ENCODE peak calls at places on chromosome 16, in nine cellular contexts. One of them, this sample, is unnamed.

GRCh38 chr16:56990407-56991286 is 1.3 kb downstream of the NLRC5 start:
- DNase-seq in AG10803: no peak
- DNase-seq in NCI-H1436: no peak
- DNase-seq in stimulated activated CD8-positive, alpha-beta memory T cell treated with anti-CD3 and anti-CD28 coated beads, Interleukin-2, amount 100 ng/mL, for 1 hour: no peak
- DNase-seq in NCI-H1092 treated with DMSO at 0.1 percent for 48 hours: no peak
- DNase-seq in NCI-H460: no peak
- DNase-seq in tibial nerve: no peak
- DNase-seq in fibroblast of lung: no peak
- DNase-seq in naive thymus-derived CD4-positive, alpha-beta T cell: no peak
- DNase-seq in this sample: no peak

GRCh38 chr16:53099318-53100130 is 44.7 kb downstream of the CHD9 start:
- DNase-seq in naive thymus-derived CD4-positive, alpha-beta T cell: peak
- DNase-seq in fibroblast of lung: peak
- DNase-seq in tibial nerve: peak
- DNase-seq in NCI-H460: peak
- DNase-seq in NCI-H1092 treated with DMSO at 0.1 percent for 48 hours: peak
- DNase-seq in stimulated activated CD8-positive, alpha-beta memory T cell treated with anti-CD3 and anti-CD28 coated beads, Interleukin-2, amount 100 ng/mL, for 1 hour: no peak
- DNase-seq in NCI-H1436: peak
- DNase-seq in AG10803: peak
- DNase-seq in this sample: peak

GRCh38 chr16:83027973-83028372 is 401.2 kb downstream of the CDH13 start:
- DNase-seq in naive thymus-derived CD4-positive, alpha-beta T cell: no peak
- DNase-seq in fibroblast of lung: no peak
- DNase-seq in AG10803: no peak
- DNase-seq in NCI-H1092 treated with DMSO at 0.1 percent for 48 hours: no peak
- DNase-seq in stimulated activated CD8-positive, alpha-beta memory T cell treated with anti-CD3 and anti-CD28 coated beads, Interleukin-2, amount 100 ng/mL, for 1 hour: no peak
- DNase-seq in NCI-H460: no peak
- DNase-seq in tibial nerve: no peak
- DNase-seq in NCI-H1436: no peak
- DNase-seq in this sample: no peak

GRCh38 chr16:19005561-19006445 is 22.1 kb downstream of the TMC7 start:
- DNase-seq in tibial nerve: peak
- DNase-seq in stimulated activated CD8-positive, alpha-beta memory T cell treated with anti-CD3 and anti-CD28 coated beads, Interleukin-2, amount 100 ng/mL, for 1 hour: no peak
- DNase-seq in AG10803: peak
- DNase-seq in fibroblast of lung: peak
- DNase-seq in NCI-H460: peak
- DNase-seq in NCI-H1092 treated with DMSO at 0.1 percent for 48 hours: no peak
- DNase-seq in NCI-H1436: no peak
- DNase-seq in naive thymus-derived CD4-positive, alpha-beta T cell: no peak
- DNase-seq in this sample: peak

GRCh38 chr16:30003670-30004423 is 7.0 kb downstream of the DOC2A start:
- DNase-seq in NCI-H1092 treated with DMSO at 0.1 percent for 48 hours: peak
- DNase-seq in naive thymus-derived CD4-positive, alpha-beta T cell: no peak
- DNase-seq in NCI-H460: no peak
- DNase-seq in fibroblast of lung: no peak
- DNase-seq in NCI-H1436: no peak
- DNase-seq in stimulated activated CD8-positive, alpha-beta memory T cell treated with anti-CD3 and anti-CD28 coated beads, Interleukin-2, amount 100 ng/mL, for 1 hour: no peak
- DNase-seq in tibial nerve: no peak
- DNase-seq in AG10803: no peak
- DNase-seq in this sample: no peak

GRCh38 chr16:4309833-4310266 is 6.0 kb upstream of the GLIS2 start:
- DNase-seq in AG10803: peak
- DNase-seq in NCI-H1092 treated with DMSO at 0.1 percent for 48 hours: peak
- DNase-seq in tibial nerve: peak
- DNase-seq in stimulated activated CD8-positive, alpha-beta memory T cell treated with anti-CD3 and anti-CD28 coated beads, Interleukin-2, amount 100 ng/mL, for 1 hour: peak
- DNase-seq in NCI-H1436: peak
- DNase-seq in NCI-H460: peak
- DNase-seq in naive thymus-derived CD4-positive, alpha-beta T cell: peak
- DNase-seq in fibroblast of lung: peak
- DNase-seq in this sample: peak

GRCh38 chr16:24409045-24409444 is 130.3 kb upstream of the RBBP6 start:
- DNase-seq in stimulated activated CD8-positive, alpha-beta memory T cell treated with anti-CD3 and anti-CD28 coated beads, Interleukin-2, amount 100 ng/mL, for 1 hour: no peak
- DNase-seq in naive thymus-derived CD4-positive, alpha-beta T cell: no peak
- DNase-seq in fibroblast of lung: no peak
- DNase-seq in tibial nerve: no peak
- DNase-seq in AG10803: no peak
- DNase-seq in NCI-H460: no peak
- DNase-seq in NCI-H1436: no peak
- DNase-seq in NCI-H1092 treated with DMSO at 0.1 percent for 48 hours: no peak
- DNase-seq in this sample: no peak

GRCh38 chr16:2500937-2501750 is 12.6 kb upstream of the ATP6V0C start:
- DNase-seq in NCI-H1092 treated with DMSO at 0.1 percent for 48 hours: peak
- DNase-seq in fibroblast of lung: peak
- DNase-seq in tibial nerve: peak
- DNase-seq in naive thymus-derived CD4-positive, alpha-beta T cell: peak
- DNase-seq in stimulated activated CD8-positive, alpha-beta memory T cell treated with anti-CD3 and anti-CD28 coated beads, Interleukin-2, amount 100 ng/mL, for 1 hour: peak
- DNase-seq in AG10803: peak
- DNase-seq in NCI-H460: peak
- DNase-seq in NCI-H1436: peak
- DNase-seq in this sample: peak

GRCh38 chr16:31393056-31393455 is at the start of gene ITGAD:
- DNase-seq in stimulated activated CD8-positive, alpha-beta memory T cell treated with anti-CD3 and anti-CD28 coated beads, Interleukin-2, amount 100 ng/mL, for 1 hour: no peak
- DNase-seq in naive thymus-derived CD4-positive, alpha-beta T cell: no peak
- DNase-seq in AG10803: no peak
- DNase-seq in fibroblast of lung: no peak
- DNase-seq in tibial nerve: no peak
- DNase-seq in NCI-H460: no peak
- DNase-seq in NCI-H1092 treated with DMSO at 0.1 percent for 48 hours: no peak
- DNase-seq in NCI-H1436: no peak
- DNase-seq in this sample: no peak

GRCh38 chr16:55643161-55643970 is 12.4 kb upstream of the SLC6A2 start:
- DNase-seq in NCI-H1436: no peak
- DNase-seq in NCI-H1092 treated with DMSO at 0.1 percent for 48 hours: no peak
- DNase-seq in stimulated activated CD8-positive, alpha-beta memory T cell treated with anti-CD3 and anti-CD28 coated beads, Interleukin-2, amount 100 ng/mL, for 1 hour: no peak
- DNase-seq in fibroblast of lung: peak
- DNase-seq in AG10803: no peak
- DNase-seq in tibial nerve: no peak
- DNase-seq in NCI-H460: no peak
- DNase-seq in naive thymus-derived CD4-positive, alpha-beta T cell: no peak
- DNase-seq in this sample: no peak

GRCh38 chr16:78210305-78210704 is 110.9 kb downstream of the WWOX start:
- DNase-seq in tibial nerve: no peak
- DNase-seq in NCI-H1436: no peak
- DNase-seq in NCI-H460: no peak
- DNase-seq in stimulated activated CD8-positive, alpha-beta memory T cell treated with anti-CD3 and anti-CD28 coated beads, Interleukin-2, amount 100 ng/mL, for 1 hour: no peak
- DNase-seq in NCI-H1092 treated with DMSO at 0.1 percent for 48 hours: peak
- DNase-seq in naive thymus-derived CD4-positive, alpha-beta T cell: no peak
- DNase-seq in fibroblast of lung: peak
- DNase-seq in AG10803: no peak
- DNase-seq in this sample: peak

GRCh38 chr16:86371083-86371803 is 139.1 kb upstream of the FOXF1 start:
- DNase-seq in tibial nerve: no peak
- DNase-seq in NCI-H1436: no peak
- DNase-seq in fibroblast of lung: no peak
- DNase-seq in NCI-H1092 treated with DMSO at 0.1 percent for 48 hours: no peak
- DNase-seq in AG10803: no peak
- DNase-seq in stimulated activated CD8-positive, alpha-beta memory T cell treated with anti-CD3 and anti-CD28 coated beads, Interleukin-2, amount 100 ng/mL, for 1 hour: no peak
- DNase-seq in naive thymus-derived CD4-positive, alpha-beta T cell: no peak
- DNase-seq in NCI-H460: no peak
- DNase-seq in this sample: no peak

GRCh38 chr16:67862623-67863583 is 9.9 kb upstream of the EDC4 start:
- DNase-seq in stimulated activated CD8-positive, alpha-beta memory T cell treated with anti-CD3 and anti-CD28 coated beads, Interleukin-2, amount 100 ng/mL, for 1 hour: no peak
- DNase-seq in AG10803: peak
- DNase-seq in NCI-H460: no peak
- DNase-seq in naive thymus-derived CD4-positive, alpha-beta T cell: no peak
- DNase-seq in tibial nerve: peak
- DNase-seq in NCI-H1092 treated with DMSO at 0.1 percent for 48 hours: no peak
- DNase-seq in NCI-H1436: no peak
- DNase-seq in fibroblast of lung: no peak
- DNase-seq in this sample: no peak

GRCh38 chr16:23030001-23030400 is 119.3 kb downstream of the USP31 start:
- DNase-seq in stimulated activated CD8-positive, alpha-beta memory T cell treated with anti-CD3 and anti-CD28 coated beads, Interleukin-2, amount 100 ng/mL, for 1 hour: no peak
- DNase-seq in NCI-H1436: no peak
- DNase-seq in NCI-H460: no peak
- DNase-seq in AG10803: no peak
- DNase-seq in naive thymus-derived CD4-positive, alpha-beta T cell: no peak
- DNase-seq in NCI-H1092 treated with DMSO at 0.1 percent for 48 hours: peak
- DNase-seq in fibroblast of lung: no peak
- DNase-seq in tibial nerve: no peak
- DNase-seq in this sample: no peak

GRCh38 chr16:68526782-68527145 is 12.3 kb upstream of the ZFP90 start:
- DNase-seq in NCI-H1092 treated with DMSO at 0.1 percent for 48 hours: no peak
- DNase-seq in NCI-H1436: no peak
- DNase-seq in fibroblast of lung: no peak
- DNase-seq in naive thymus-derived CD4-positive, alpha-beta T cell: no peak
- DNase-seq in AG10803: no peak
- DNase-seq in tibial nerve: no peak
- DNase-seq in stimulated activated CD8-positive, alpha-beta memory T cell treated with anti-CD3 and anti-CD28 coated beads, Interleukin-2, amount 100 ng/mL, for 1 hour: no peak
- DNase-seq in NCI-H460: no peak
- DNase-seq in this sample: no peak

GRCh38 chr16:88461291-88462269 is 8.5 kb downstream of the ZFPM1 start:
- DNase-seq in AG10803: no peak
- DNase-seq in NCI-H1436: no peak
- DNase-seq in fibroblast of lung: peak
- DNase-seq in stimulated activated CD8-positive, alpha-beta memory T cell treated with anti-CD3 and anti-CD28 coated beads, Interleukin-2, amount 100 ng/mL, for 1 hour: no peak
- DNase-seq in NCI-H460: no peak
- DNase-seq in NCI-H1092 treated with DMSO at 0.1 percent for 48 hours: no peak
- DNase-seq in naive thymus-derived CD4-positive, alpha-beta T cell: no peak
- DNase-seq in tibial nerve: no peak
- DNase-seq in this sample: no peak

GRCh38 chr16:87043273-87044030 is 273.7 kb downstream of the C16orf95 start:
- DNase-seq in fibroblast of lung: peak
- DNase-seq in NCI-H1092 treated with DMSO at 0.1 percent for 48 hours: peak
- DNase-seq in naive thymus-derived CD4-positive, alpha-beta T cell: no peak
- DNase-seq in AG10803: peak
- DNase-seq in tibial nerve: no peak
- DNase-seq in stimulated activated CD8-positive, alpha-beta memory T cell treated with anti-CD3 and anti-CD28 coated beads, Interleukin-2, amount 100 ng/mL, for 1 hour: no peak
- DNase-seq in NCI-H460: no peak
- DNase-seq in NCI-H1436: no peak
- DNase-seq in this sample: no peak

GRCh38 chr16:20884240-20884556 is 16.0 kb downstream of the DCUN1D3 start:
- DNase-seq in NCI-H460: no peak
- DNase-seq in stimulated activated CD8-positive, alpha-beta memory T cell treated with anti-CD3 and anti-CD28 coated beads, Interleukin-2, amount 100 ng/mL, for 1 hour: no peak
- DNase-seq in NCI-H1092 treated with DMSO at 0.1 percent for 48 hours: no peak
- DNase-seq in tibial nerve: no peak
- DNase-seq in AG10803: peak
- DNase-seq in NCI-H1436: no peak
- DNase-seq in naive thymus-derived CD4-positive, alpha-beta T cell: no peak
- DNase-seq in fibroblast of lung: peak
- DNase-seq in this sample: peak

GRCh38 chr16:28623172-28623711 is 13.4 kb upstream of the SULT1A1 start:
- DNase-seq in AG10803: no peak
- DNase-seq in NCI-H460: no peak
- DNase-seq in stimulated activated CD8-positive, alpha-beta memory T cell treated with anti-CD3 and anti-CD28 coated beads, Interleukin-2, amount 100 ng/mL, for 1 hour: peak
- DNase-seq in NCI-H1436: peak
- DNase-seq in naive thymus-derived CD4-positive, alpha-beta T cell: peak
- DNase-seq in tibial nerve: no peak
- DNase-seq in NCI-H1092 treated with DMSO at 0.1 percent for 48 hours: peak
- DNase-seq in fibroblast of lung: no peak
- DNase-seq in this sample: no peak

GRCh38 chr16:1706386-1707192 is 594 bp downstream of the MAPK8IP3 start:
- DNase-seq in fibroblast of lung: peak
- DNase-seq in naive thymus-derived CD4-positive, alpha-beta T cell: peak
- DNase-seq in NCI-H1436: peak
- DNase-seq in AG10803: no peak
- DNase-seq in NCI-H1092 treated with DMSO at 0.1 percent for 48 hours: no peak
- DNase-seq in tibial nerve: no peak
- DNase-seq in stimulated activated CD8-positive, alpha-beta memory T cell treated with anti-CD3 and anti-CD28 coated beads, Interleukin-2, amount 100 ng/mL, for 1 hour: no peak
- DNase-seq in NCI-H460: no peak
- DNase-seq in this sample: peak

GRCh38 chr16:20674684-20675487 is 22.6 kb downstream of the ACSM1 start:
- DNase-seq in tibial nerve: no peak
- DNase-seq in NCI-H460: no peak
- DNase-seq in AG10803: no peak
- DNase-seq in fibroblast of lung: no peak
- DNase-seq in NCI-H1436: no peak
- DNase-seq in NCI-H1092 treated with DMSO at 0.1 percent for 48 hours: no peak
- DNase-seq in naive thymus-derived CD4-positive, alpha-beta T cell: no peak
- DNase-seq in stimulated activated CD8-positive, alpha-beta memory T cell treated with anti-CD3 and anti-CD28 coated beads, Interleukin-2, amount 100 ng/mL, for 1 hour: no peak
- DNase-seq in this sample: no peak

GRCh38 chr16:56849690-56850680 is 15.0 kb upstream of the SLC12A3 start:
- DNase-seq in tibial nerve: no peak
- DNase-seq in NCI-H1092 treated with DMSO at 0.1 percent for 48 hours: no peak
- DNase-seq in NCI-H1436: no peak
- DNase-seq in stimulated activated CD8-positive, alpha-beta memory T cell treated with anti-CD3 and anti-CD28 coated beads, Interleukin-2, amount 100 ng/mL, for 1 hour: no peak
- DNase-seq in AG10803: peak
- DNase-seq in NCI-H460: no peak
- DNase-seq in fibroblast of lung: peak
- DNase-seq in naive thymus-derived CD4-positive, alpha-beta T cell: no peak
- DNase-seq in this sample: peak

GRCh38 chr16:75244225-75244792 is 7.1 kb downstream of the BCAR1 start:
- DNase-seq in NCI-H1092 treated with DMSO at 0.1 percent for 48 hours: no peak
- DNase-seq in fibroblast of lung: peak
- DNase-seq in AG10803: peak
- DNase-seq in tibial nerve: peak
- DNase-seq in NCI-H1436: no peak
- DNase-seq in stimulated activated CD8-positive, alpha-beta memory T cell treated with anti-CD3 and anti-CD28 coated beads, Interleukin-2, amount 100 ng/mL, for 1 hour: no peak
- DNase-seq in naive thymus-derived CD4-positive, alpha-beta T cell: no peak
- DNase-seq in NCI-H460: no peak
- DNase-seq in this sample: no peak

GRCh38 chr16:4056161-4057105 is 59.8 kb downstream of the ADCY9 start:
- DNase-seq in NCI-H1092 treated with DMSO at 0.1 percent for 48 hours: no peak
- DNase-seq in AG10803: no peak
- DNase-seq in stimulated activated CD8-positive, alpha-beta memory T cell treated with anti-CD3 and anti-CD28 coated beads, Interleukin-2, amount 100 ng/mL, for 1 hour: no peak
- DNase-seq in NCI-H1436: no peak
- DNase-seq in NCI-H460: no peak
- DNase-seq in fibroblast of lung: no peak
- DNase-seq in naive thymus-derived CD4-positive, alpha-beta T cell: no peak
- DNase-seq in tibial nerve: no peak
- DNase-seq in this sample: no peak

GRCh38 chr16:54932737-54933254 is 2.1 kb downstream of the IRX5 start:
- DNase-seq in stimulated activated CD8-positive, alpha-beta memory T cell treated with anti-CD3 and anti-CD28 coated beads, Interleukin-2, amount 100 ng/mL, for 1 hour: no peak
- DNase-seq in NCI-H1436: no peak
- DNase-seq in fibroblast of lung: no peak
- DNase-seq in AG10803: no peak
- DNase-seq in tibial nerve: no peak
- DNase-seq in NCI-H460: no peak
- DNase-seq in NCI-H1092 treated with DMSO at 0.1 percent for 48 hours: no peak
- DNase-seq in naive thymus-derived CD4-positive, alpha-beta T cell: no peak
- DNase-seq in this sample: no peak

GRCh38 chr16:21656795-21657768 is 4.7 kb upstream of the IGSF6 start:
- DNase-seq in fibroblast of lung: peak
- DNase-seq in stimulated activated CD8-positive, alpha-beta memory T cell treated with anti-CD3 and anti-CD28 coated beads, Interleukin-2, amount 100 ng/mL, for 1 hour: no peak
- DNase-seq in NCI-H1092 treated with DMSO at 0.1 percent for 48 hours: peak
- DNase-seq in naive thymus-derived CD4-positive, alpha-beta T cell: peak
- DNase-seq in NCI-H1436: peak
- DNase-seq in NCI-H460: peak
- DNase-seq in tibial nerve: peak
- DNase-seq in AG10803: peak
- DNase-seq in this sample: peak

GRCh38 chr16:2752850-2753522 is 548 bp downstream of the SRRM2 start:
- DNase-seq in stimulated activated CD8-positive, alpha-beta memory T cell treated with anti-CD3 and anti-CD28 coated beads, Interleukin-2, amount 100 ng/mL, for 1 hour: no peak
- DNase-seq in fibroblast of lung: peak
- DNase-seq in tibial nerve: peak
- DNase-seq in NCI-H1436: peak
- DNase-seq in AG10803: peak
- DNase-seq in NCI-H1092 treated with DMSO at 0.1 percent for 48 hours: peak
- DNase-seq in naive thymus-derived CD4-positive, alpha-beta T cell: no peak
- DNase-seq in NCI-H460: peak
- DNase-seq in this sample: peak

GRCh38 chr16:89290472-89290871 is 73.0 kb downstream of the ZNF778 start:
- DNase-seq in naive thymus-derived CD4-positive, alpha-beta T cell: no peak
- DNase-seq in fibroblast of lung: no peak
- DNase-seq in NCI-H1436: no peak
- DNase-seq in AG10803: no peak
- DNase-seq in tibial nerve: no peak
- DNase-seq in NCI-H460: no peak
- DNase-seq in stimulated activated CD8-positive, alpha-beta memory T cell treated with anti-CD3 and anti-CD28 coated beads, Interleukin-2, amount 100 ng/mL, for 1 hour: no peak
- DNase-seq in NCI-H1092 treated with DMSO at 0.1 percent for 48 hours: no peak
- DNase-seq in this sample: no peak

GRCh38 chr16:81718637-81719036 is 60.5 kb upstream of the PLCG2 start:
- DNase-seq in NCI-H1436: no peak
- DNase-seq in fibroblast of lung: no peak
- DNase-seq in naive thymus-derived CD4-positive, alpha-beta T cell: no peak
- DNase-seq in AG10803: no peak
- DNase-seq in NCI-H1092 treated with DMSO at 0.1 percent for 48 hours: no peak
- DNase-seq in stimulated activated CD8-positive, alpha-beta memory T cell treated with anti-CD3 and anti-CD28 coated beads, Interleukin-2, amount 100 ng/mL, for 1 hour: no peak
- DNase-seq in NCI-H460: no peak
- DNase-seq in tibial nerve: no peak
- DNase-seq in this sample: no peak

GRCh38 chr16:71409038-71409775 is 32.6 kb downstream of the TLE7 start:
- DNase-seq in AG10803: no peak
- DNase-seq in NCI-H460: no peak
- DNase-seq in naive thymus-derived CD4-positive, alpha-beta T cell: no peak
- DNase-seq in NCI-H1092 treated with DMSO at 0.1 percent for 48 hours: no peak
- DNase-seq in NCI-H1436: no peak
- DNase-seq in tibial nerve: no peak
- DNase-seq in stimulated activated CD8-positive, alpha-beta memory T cell treated with anti-CD3 and anti-CD28 coated beads, Interleukin-2, amount 100 ng/mL, for 1 hour: no peak
- DNase-seq in fibroblast of lung: no peak
- DNase-seq in this sample: no peak

GRCh38 chr16:962901-963814 is 7.6 kb downstream of the LMF1 start:
- DNase-seq in fibroblast of lung: no peak
- DNase-seq in NCI-H1436: no peak
- DNase-seq in naive thymus-derived CD4-positive, alpha-beta T cell: no peak
- DNase-seq in tibial nerve: no peak
- DNase-seq in NCI-H1092 treated with DMSO at 0.1 percent for 48 hours: no peak
- DNase-seq in stimulated activated CD8-positive, alpha-beta memory T cell treated with anti-CD3 and anti-CD28 coated beads, Interleukin-2, amount 100 ng/mL, for 1 hour: no peak
- DNase-seq in NCI-H460: no peak
- DNase-seq in AG10803: no peak
- DNase-seq in this sample: no peak